ENCODE peak calls at places on chromosomes 12 and 14, in seven cellular contexts. L, C, K, B, X, Q and M are unnamed samples. For H3K4me1, the result is how much of the 10 kb centered on the place peaks cover.

GRCh38 chr12:120468846-120469449 is 600 bp downstream of the SRSF9 start:
- DNase-seq in L (no peak), C (peak), K (peak), B (no peak), X (no peak), Q (peak), M (no peak)

GRCh38 chr12:15158114-15158513 is 63.1 kb downstream of the RERG start:
- DNase-seq in L (no peak), C (no peak), K (no peak), B (no peak), X (no peak), Q (no peak), M (no peak)

GRCh38 chr14:32374155-32374554 is 45.1 kb downstream of the AKAP6 start:
- DNase-seq in L (no peak), C (no peak), K (no peak), B (no peak), X (no peak), Q (peak), M (no peak)

GRCh38 chr14:23095196-23096108 is at the start of gene C14orf119:
- DNase-seq in L (peak), C (peak), K (peak), B (peak), X (peak), Q (peak), M (peak)

GRCh38 chr12:132620113-132620892 is 1.7 kb downstream of the P2RX2 start:
- DNase-seq in L (no peak), C (no peak), K (no peak), B (no peak), X (no peak), Q (no peak), M (no peak)

GRCh38 chr14:105154476-105154871 is 14.1 kb downstream of the JAG2 start:
- DNase-seq in L (no peak), C (no peak), K (no peak), B (no peak), X (no peak), Q (no peak), M (no peak)

GRCh38 chr14:99127651-99128167 is 144.3 kb downstream of the BCL11B start:
- DNase-seq in L (no peak), C (no peak), K (no peak), B (peak), X (no peak), Q (no peak), M (no peak)

GRCh38 chr14:68834816-68835215 is 41.9 kb upstream of the ZFP36L1 start:
- DNase-seq in L (no peak), C (no peak), K (no peak), B (no peak), X (no peak), Q (no peak), M (no peak)

GRCh38 chr14:61561657-61562276 is 133.5 kb upstream of the HIF1A start:
- DNase-seq in L (peak), C (no peak), K (peak), B (peak), X (no peak), Q (peak), M (peak)

GRCh38 chr12:9751204-9752144 is 9.2 kb downstream of the CD69 start:
- DNase-seq in L (no peak), C (no peak), K (peak), B (peak), X (no peak), Q (peak), M (no peak)

GRCh38 chr12:91931110-91931509 is 214.5 kb downstream of the BTG1 start:
- DNase-seq in L (no peak), C (no peak), K (no peak), B (no peak), X (no peak), Q (no peak), M (no peak)

GRCh38 chr12:95173392-95174251 is 43.6 kb downstream of the FGD6 start:
- DNase-seq in L (no peak), C (no peak), K (peak), B (peak), X (no peak), Q (peak), M (no peak)

GRCh38 chr12:34602213-34602940 is 580.1 kb downstream of the ALG10 start:
- DNase-seq in L (no peak), C (no peak), K (no peak), B (no peak), X (no peak), Q (no peak), M (no peak)

GRCh38 chr12:41287500-41287899 is 99.4 kb downstream of the PDZRN4 start:
- DNase-seq in L (no peak), C (no peak), K (no peak), B (no peak), X (no peak), Q (no peak), M (no peak)

GRCh38 chr14:30943694-30944093 is 69.3 kb downstream of the COCH start:
- DNase-seq in L (no peak), C (no peak), K (no peak), B (no peak), X (no peak), Q (no peak), M (no peak)

GRCh38 chr14:76516884-76517283 is 140.9 kb downstream of the ESRRB start:
- DNase-seq in L (no peak), C (no peak), K (no peak), B (no peak), X (no peak), Q (no peak), M (no peak)

GRCh38 chr14:74909501-74909900 is 13.6 kb downstream of the RPS6KL1 start:
- DNase-seq in L (no peak), C (no peak), K (no peak), B (no peak), X (no peak), Q (no peak), M (no peak)

GRCh38 chr12:110102255-110102654 is 21.9 kb upstream of the IFT81 start:
- DNase-seq in L (peak), C (no peak), K (peak), B (peak), X (peak), Q (peak), M (peak)

GRCh38 chr14:33362934-33363333 is 424.3 kb downstream of the NPAS3 start:
- DNase-seq in L (no peak), C (peak), K (no peak), B (peak), X (no peak), Q (no peak), M (no peak)

GRCh38 chr12:107355612-107356011 is 262.3 kb upstream of the CRY1 start:
- DNase-seq in L (no peak), C (no peak), K (peak), B (no peak), X (no peak), Q (no peak), M (no peak)

GRCh38 chr14:84535491-84535890 is 994.5 kb upstream of the FLRT2 start:
- DNase-seq in L (no peak), C (no peak), K (no peak), B (peak), X (no peak), Q (no peak), M (no peak)

GRCh38 chr14:53946071-53946403 is 10.6 kb downstream of the BMP4 start:
- DNase-seq in L (no peak), C (no peak), K (no peak), B (no peak), X (no peak), Q (no peak), M (no peak)
- H2AK5ac ChIP-seq in L (no peak), C (peak), K (no peak), B (no peak), X (no peak), Q (no peak), M (no peak)

DNA sequence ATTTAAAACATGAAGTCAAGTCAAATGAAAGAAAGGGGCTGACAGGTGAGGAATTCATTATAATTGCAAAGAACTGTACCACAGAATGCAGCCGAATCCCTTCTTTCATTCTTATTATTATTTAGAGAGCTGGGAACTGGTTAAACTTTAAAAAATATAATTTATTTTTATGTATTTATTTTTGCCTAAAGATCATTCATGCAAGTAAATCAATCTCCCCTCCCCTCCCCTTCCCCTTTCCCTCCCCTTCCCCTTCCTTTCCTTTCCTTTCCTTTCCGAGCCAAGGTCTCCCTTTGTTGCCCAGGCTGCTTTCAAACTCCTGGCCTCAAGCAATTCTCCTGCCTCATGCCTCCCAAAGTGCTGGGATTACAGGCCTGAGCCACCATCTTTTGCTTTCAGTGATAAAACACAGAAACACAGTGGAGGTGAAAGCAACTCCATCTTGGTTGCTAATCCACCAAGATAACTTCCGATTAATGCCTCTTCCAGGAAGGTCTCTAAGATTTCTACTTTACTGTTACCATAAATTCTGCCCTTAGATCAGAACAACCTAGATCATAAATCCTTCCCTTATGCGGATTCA is 6.0 kb upstream of the UBC start:
- DNase-seq in L (no peak), C (no peak), K (no peak), B (peak), X (no peak), Q (no peak), M (no peak)
- H3K4me1 ChIP-seq in L (under half), C (under half), K (under half), B (under half), X (under half), Q (under half), M (under half)

DNA sequence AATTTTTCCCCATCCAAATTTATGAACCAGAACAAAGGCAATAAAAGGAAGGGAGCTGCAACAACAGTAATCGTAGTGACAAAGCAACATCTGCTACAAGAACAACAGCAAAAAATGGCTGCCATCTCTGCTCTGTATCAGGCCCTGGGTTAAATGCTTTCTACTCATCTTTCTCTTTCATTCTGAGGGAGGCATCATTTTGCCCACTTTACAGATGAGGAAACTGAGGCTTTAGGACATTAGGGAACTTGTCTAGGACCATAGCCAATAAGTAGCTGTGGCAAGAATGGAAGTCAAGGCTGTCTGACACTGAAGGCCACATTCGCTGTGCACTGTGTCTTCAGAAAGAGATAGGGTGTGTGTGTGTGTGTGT is 192.4 kb upstream of the NUDT4 start:
- DNase-seq in L (no peak), C (no peak), K (no peak), B (no peak), X (no peak), Q (no peak), M (no peak)
- H3K27ac ChIP-seq in L (no peak), C (no peak), K (no peak), B (no peak), X (no peak), Q (no peak), M (no peak)

GRCh38 chr12:1821805-1822204 is 1.4 kb downstream of the LRTM2 start:
- DNase-seq in L (no peak), C (no peak), K (no peak), B (peak), X (no peak), Q (no peak), M (no peak)
- H2AK5ac ChIP-seq in L (no peak), C (no peak), K (no peak), B (no peak), X (no peak), Q (no peak), M (no peak)

GRCh38 chr12:57889541-57889989 is 43.0 kb upstream of the CTDSP2 start:
- DNase-seq in L (peak), C (no peak), K (peak), B (no peak), X (no peak), Q (peak), M (no peak)

GRCh38 chr12:57890191-57891120 is 43.9 kb upstream of the CTDSP2 start:
- DNase-seq in L (no peak), C (no peak), K (peak), B (no peak), X (no peak), Q (no peak), M (no peak)

GRCh38 chr12:57887631-57888406 is 41.3 kb upstream of the CTDSP2 start:
- DNase-seq in L (peak), C (no peak), K (peak), B (peak), X (no peak), Q (no peak), M (no peak)

GRCh38 chr12:57886590-57887363 is 40.2 kb upstream of the CTDSP2 start:
- DNase-seq in L (no peak), C (no peak), K (no peak), B (no peak), X (no peak), Q (no peak), M (no peak)

DNA sequence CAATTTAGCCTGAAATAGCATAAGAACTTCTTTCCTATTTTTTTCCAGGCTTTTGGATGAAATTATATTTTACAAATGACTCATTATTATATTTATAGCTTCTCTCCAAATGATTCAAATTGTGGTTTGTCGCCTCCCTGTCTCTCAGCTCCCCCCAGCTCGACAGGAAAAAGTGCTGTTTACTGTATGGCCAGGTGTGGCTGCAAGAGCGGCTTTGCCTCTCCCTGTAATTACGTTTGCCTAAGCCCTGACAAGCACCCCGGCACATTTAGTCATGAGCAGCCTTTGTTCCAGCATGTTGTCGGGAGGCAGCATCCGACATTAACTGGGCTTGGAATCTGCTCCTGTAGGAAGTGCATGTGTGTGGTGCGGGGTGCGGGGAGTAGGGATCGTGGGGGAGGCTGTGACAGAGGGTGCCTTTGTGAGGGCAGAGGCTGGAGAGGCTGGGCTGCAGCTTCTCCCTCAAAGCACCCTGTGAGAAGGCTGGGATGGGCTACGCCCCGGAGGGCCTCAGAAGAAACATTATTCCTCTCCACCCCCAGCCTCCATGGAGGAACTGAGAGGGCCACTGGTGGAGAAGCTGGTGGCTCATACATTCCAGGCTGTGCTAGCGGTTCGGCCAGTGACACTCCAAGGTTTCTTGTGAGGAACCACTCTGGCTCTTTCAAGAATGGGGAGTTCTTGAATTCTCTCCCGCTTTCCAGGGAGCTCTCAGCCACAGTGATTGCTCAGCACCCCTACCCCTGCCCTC is 42.1 kb upstream of the CTDSP2 start:
- DNase-seq in L (peak), C (no peak), K (peak), B (peak), X (no peak), Q (peak), M (no peak)
- H3K4me1 ChIP-seq in L (under half), C (under half), K (under half), B (under half), X (under half), Q (under half), M (under half)

GRCh38 chr14:52906141-52906601 is 44.7 kb downstream of the FERMT2 start:
- DNase-seq in L (no peak), C (no peak), K (peak), B (no peak), X (no peak), Q (peak), M (peak)
- H3K27ac ChIP-seq in L (no peak), C (no peak), K (peak), B (no peak), X (no peak), Q (peak), M (peak)